ENCODE peak calls at places on chromosomes 4 and X, in four cellular contexts. N is DMS153; U is C1 segment of cervical spinal cord; X is stimulated activated naive CD4-positive, alpha-beta T cell treated with Interleukin-2 at 50 U/mL for 16 hours. P is an unnamed sample.

GRCh38 chr4:121138014-121138413 is 26.1 kb downstream of the TNIP3 start:
- DNase-seq in N (no peak), U (no peak), X (peak), P (no peak)

GRCh38 chr4:48909697-48910096 is 3.1 kb upstream of the OCIAD2 start:
- DNase-seq in N (no peak), U (no peak), X (peak), P (peak)

GRCh38 chr4:47744843-47745382 is 93.0 kb downstream of the CORIN start:
- DNase-seq in N (no peak), U (no peak), X (no peak), P (no peak)

GRCh38 chr4:56372774-56373173 is 14.5 kb downstream of the AASDH start:
- DNase-seq in N (no peak), U (no peak), X (no peak), P (no peak)

GRCh38 chr4:15778191-15778741 is at the start of gene CD38:
- DNase-seq in N (no peak), U (peak), X (peak), P (no peak)

GRCh38 chrX:130799393-130799792 is 103.6 kb downstream of the ENOX2 start:
- DNase-seq in N (no peak), U (no peak), X (no peak), P (no peak)

GRCh38 chr4:142474398-142475087 is 371.6 kb downstream of the INPP4B start:
- DNase-seq in N (peak), U (no peak), X (no peak), P (no peak)

GRCh38 chr4:5615496-5616075 is 92.8 kb downstream of the EVC2 start:
- DNase-seq in N (no peak), U (no peak), X (no peak), P (no peak)

GRCh38 chrX:37781808-37782207 is 1.9 kb downstream of the CYBB start:
- DNase-seq in N (no peak), U (no peak), X (no peak), P (no peak)

GRCh38 chr4:2637956-2638552 is 101.6 kb downstream of the FAM193A start:
- DNase-seq in N (no peak), U (no peak), X (no peak), P (no peak)

GRCh38 chr4:169640261-169640880 is 20.0 kb downstream of the CLCN3 start:
- DNase-seq in N (no peak), U (no peak), X (no peak), P (no peak)

GRCh38 chrX:9337056-9337455 is 127.8 kb upstream of the TBL1X start:
- DNase-seq in N (no peak), U (no peak), X (no peak), P (no peak)

GRCh38 chrX:20252392-20253231 is 14.1 kb downstream of the RPS6KA3 start:
- DNase-seq in N (no peak), U (peak), X (peak), P (no peak)

GRCh38 chrX:35886135-35886534 is 33.4 kb upstream of the CFAP47 start:
- DNase-seq in N (no peak), U (no peak), X (no peak), P (no peak)

GRCh38 chr4:177404342-177404741 is 37.9 kb downstream of the AGA start:
- DNase-seq in N (no peak), U (no peak), X (no peak), P (no peak)

GRCh38 chr4:137425281-137425680 is 107.0 kb downstream of the PCDH18 start:
- DNase-seq in N (peak), U (no peak), X (no peak), P (no peak)

GRCh38 chr4:89496851-89497250 is 189.3 kb upstream of the GPRIN3 start:
- DNase-seq in N (no peak), U (no peak), X (no peak), P (no peak)

GRCh38 chrX:17527135-17527701 is 152.2 kb downstream of the NHS start:
- DNase-seq in N (no peak), U (peak), X (no peak), P (peak)

GRCh38 chrX:130507015-130507414 is 105.2 kb downstream of the RBMX2 start:
- DNase-seq in N (no peak), U (no peak), X (no peak), P (no peak)

GRCh38 chrX:97882306-97882705 is 998.6 kb downstream of the RPA4 start:
- DNase-seq in N (no peak), U (no peak), X (no peak), P (no peak)

GRCh38 chr4:79259242-79259641 is 66.6 kb downstream of the NAA11 start:
- DNase-seq in N (no peak), U (no peak), X (no peak), P (no peak)

GRCh38 chrX:3638280-3638873 is 75.1 kb downstream of the PRKX start:
- DNase-seq in N (no peak), U (no peak), X (no peak), P (no peak)

GRCh38 chr4:150316332-150317205 is 238.3 kb downstream of the DCLK2 start:
- DNase-seq in N (no peak), U (no peak), X (no peak), P (no peak)

GRCh38 chr4:70715097-70715496 is 6.7 kb upstream of the RUFY3 start:
- DNase-seq in N (no peak), U (no peak), X (no peak), P (no peak)

GRCh38 chr4:97367878-97368277 is 775.4 kb downstream of the STPG2 start:
- DNase-seq in N (no peak), U (no peak), X (no peak), P (no peak)

GRCh38 chrX:154526901-154527675 is 11.1 kb upstream of the FAM3A start:
- DNase-seq in N (peak), U (peak), X (peak), P (no peak)